ENCODE peak calls at places on chromosomes 5 and 9, in nine cellular contexts. F is stomach; Y is mucosa of descending colon; A is anterior cingulate cortex; H is H54; Q is RWPE1; K is T-cell; N is CD4-positive, alpha-beta T cell; Z is A673. G is an unnamed sample.

GRCh38 chr5:945691-946541 is 53.2 kb downstream of the TRIP13 start:
- DNase-seq in F (no peak), Y (no peak), A (no peak), H (no peak), Q (no peak), K (no peak), N (no peak), Z (no peak), G (no peak)

GRCh38 chr9:18208166-18209059 is 265.5 kb upstream of the ADAMTSL1 start:
- DNase-seq in F (peak), Y (peak), A (peak), H (peak), Q (peak), K (no peak), N (no peak), Z (peak), G (no peak)

GRCh38 chr5:31187591-31187990 is 5.9 kb upstream of the CDH6 start:
- DNase-seq in F (no peak), Y (no peak), A (no peak), H (no peak), Q (no peak), K (no peak), N (no peak), Z (no peak), G (no peak)

GRCh38 chr9:121279841-121280388 is 12.0 kb downstream of the GSN start:
- DNase-seq in F (no peak), Y (no peak), A (no peak), H (no peak), Q (no peak), K (no peak), N (no peak), Z (no peak), G (no peak)

GRCh38 chr9:95373069-95373681 is 55.7 kb upstream of the FANCC start:
- DNase-seq in F (no peak), Y (no peak), A (no peak), H (peak), Q (peak), K (no peak), N (no peak), Z (peak), G (no peak)

GRCh38 chr5:41193462-41194166 is 19.7 kb downstream of the C6 start:
- DNase-seq in F (peak), Y (peak), A (peak), H (no peak), Q (no peak), K (no peak), N (no peak), Z (peak), G (no peak)

GRCh38 chr9:111985315-111985714 is 88.7 kb downstream of the UGCG start:
- DNase-seq in F (no peak), Y (no peak), A (no peak), H (no peak), Q (no peak), K (no peak), N (no peak), Z (no peak), G (no peak)

GRCh38 chr5:92599217-92599810 is 981.7 kb downstream of the NR2F1-AS1 start:
- DNase-seq in F (no peak), Y (no peak), A (no peak), H (no peak), Q (no peak), K (no peak), N (no peak), Z (no peak), G (no peak)

GRCh38 chr9:82606071-82606470 is 456.9 kb downstream of the RASEF start:
- DNase-seq in F (no peak), Y (no peak), A (no peak), H (no peak), Q (no peak), K (no peak), N (no peak), Z (no peak), G (no peak)

GRCh38 chr9:3290231-3290840 is 235.5 kb downstream of the RFX3 start:
- DNase-seq in F (no peak), Y (no peak), A (no peak), H (no peak), Q (no peak), K (no peak), N (no peak), Z (no peak), G (no peak)

GRCh38 chr9:94714494-94714893 is 12.0 kb upstream of the AOPEP start:
- DNase-seq in F (no peak), Y (no peak), A (no peak), H (no peak), Q (no peak), K (no peak), N (no peak), Z (no peak), G (no peak)